ENCODE peak calls at places on chromosomes 4 and X, in six cellular contexts. E, T, F, N, R and O are unnamed samples.

GRCh38 chr4:161629694-161630441 is 533.9 kb downstream of the FSTL5 start:
- DNase-seq in E (no peak), T (no peak), F (no peak), N (no peak), R (peak), O (no peak)

GRCh38 chrX:83516597-83516996 is 8.5 kb downstream of the POU3F4 start:
- DNase-seq in E (no peak), T (no peak), F (no peak), N (no peak), R (no peak), O (no peak)

GRCh38 chr4:88286897-88287296 is 2.5 kb upstream of the PPM1K start:
- DNase-seq in E (no peak), T (no peak), F (no peak), N (no peak), R (no peak), O (no peak)

GRCh38 chrX:41148553-41148952 is 63.3 kb downstream of the USP9X start:
- DNase-seq in E (no peak), T (no peak), F (peak), N (no peak), R (peak), O (no peak)

GRCh38 chrX:13747836-13748235 is 13.3 kb downstream of the OFD1 start:
- DNase-seq in E (no peak), T (no peak), F (no peak), N (peak), R (no peak), O (no peak)

GRCh38 chr4:136927172-136927571 is 605.1 kb downstream of the PCDH18 start:
- DNase-seq in E (no peak), T (no peak), F (no peak), N (no peak), R (peak), O (no peak)

GRCh38 chrX:72714471-72714916 is 388 bp upstream of the PHKA1 start:
- DNase-seq in E (peak), T (peak), F (peak), N (peak), R (peak), O (peak)

GRCh38 chrX:109537324-109537665 is 651 bp downstream of the NXT2 start:
- DNase-seq in E (peak), T (no peak), F (peak), N (no peak), R (peak), O (no peak)

GRCh38 chr4:65661469-65661868 is 8.8 kb downstream of the EPHA5 start:
- DNase-seq in E (no peak), T (no peak), F (no peak), N (peak), R (no peak), O (no peak)

GRCh38 chrX:136577562-136577961 is 45.5 kb downstream of the VGLL1 start:
- DNase-seq in E (peak), T (peak), F (peak), N (peak), R (peak), O (peak)

GRCh38 chr4:119189638-119190037 is 22.9 kb upstream of the USP53 start:
- DNase-seq in E (no peak), T (no peak), F (peak), N (no peak), R (no peak), O (no peak)

GRCh38 chr4:4575284-4576211 is 33.7 kb upstream of the STX18 start:
- DNase-seq in E (no peak), T (peak), F (peak), N (peak), R (peak), O (peak)
- TF ChIP-seq CTCF in E (peak), T (peak), F (peak), N (peak), R (peak), O (peak)

GRCh38 chr4:155799794-155800123 is 40.9 kb downstream of the GUCY1B1 start:
- DNase-seq in E (no peak), T (no peak), F (no peak), N (no peak), R (no peak), O (no peak)

GRCh38 chr4:155800685-155801343 is 42.0 kb downstream of the GUCY1B1 start:
- DNase-seq in E (no peak), T (no peak), F (no peak), N (no peak), R (no peak), O (no peak)

GRCh38 chr4:155794589-155794988 is 35.8 kb downstream of the GUCY1B1 start:
- DNase-seq in E (no peak), T (no peak), F (no peak), N (no peak), R (no peak), O (no peak)

GRCh38 chr4:155799106-155799793 is 40.4 kb downstream of the GUCY1B1 start:
- DNase-seq in E (no peak), T (no peak), F (no peak), N (no peak), R (no peak), O (no peak)

DNA sequence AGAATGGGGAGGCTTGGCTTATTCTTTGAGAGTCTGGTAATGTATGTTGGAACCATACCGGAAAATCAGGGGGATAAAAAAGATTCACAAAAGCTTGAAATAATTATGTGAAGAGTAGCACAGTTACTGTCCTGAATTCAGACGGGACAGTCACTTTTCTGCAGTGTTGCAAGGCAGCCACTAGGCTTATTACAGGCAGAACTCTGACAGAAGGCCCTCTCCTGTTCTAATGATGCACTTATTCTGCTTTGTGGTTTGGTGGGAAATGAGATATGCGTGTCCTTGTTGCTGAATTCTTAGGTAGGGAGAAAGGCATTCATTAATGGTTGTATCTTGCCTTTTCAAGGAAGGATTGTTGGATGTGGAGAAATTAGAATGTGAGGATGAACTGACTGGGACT is 37.2 kb downstream of the GUCY1B1 start:
- DNase-seq in E (no peak), T (no peak), F (no peak), N (no peak), R (no peak), O (no peak)
- TF ChIP-seq CTCF in E (no peak), T (no peak), F (peak), N (peak), R (peak), O (peak)

GRCh38 chr4:791201-791865 is 34.6 kb downstream of the CPLX1 start:
- DNase-seq in E (no peak), T (no peak), F (no peak), N (no peak), R (no peak), O (no peak)

GRCh38 chr4:793109-793861 is 32.6 kb downstream of the CPLX1 start:
- DNase-seq in E (no peak), T (no peak), F (no peak), N (no peak), R (no peak), O (no peak)

GRCh38 chr4:792729-793108 is 33.2 kb downstream of the CPLX1 start:
- DNase-seq in E (no peak), T (no peak), F (no peak), N (no peak), R (no peak), O (no peak)

GRCh38 chr4:790466-790820 is 35.5 kb downstream of the CPLX1 start:
- DNase-seq in E (no peak), T (no peak), F (no peak), N (no peak), R (no peak), O (no peak)

GRCh38 chr4:791866-792630 is 33.9 kb downstream of the CPLX1 start:
- DNase-seq in E (peak), T (no peak), F (no peak), N (no peak), R (no peak), O (no peak)
- TF ChIP-seq CTCF in E (no peak), T (no peak), F (no peak), N (no peak), R (no peak), O (no peak)

GRCh38 chr4:82898322-82899243 is 2.0 kb upstream of the THAP9 start:
- DNase-seq in E (no peak), T (no peak), F (peak), N (peak), R (no peak), O (no peak)
- TF ChIP-seq CTCF in E (peak), T (peak), F (no peak), N (peak), R (peak), O (peak)

GRCh38 chrX:132961511-132961910 is 3.1 kb upstream of the HS6ST2 start:
- DNase-seq in E (no peak), T (no peak), F (no peak), N (no peak), R (no peak), O (no peak)

GRCh38 chrX:132957211-132958085 is 981 bp downstream of the HS6ST2 start:
- DNase-seq in E (no peak), T (no peak), F (no peak), N (peak), R (peak), O (peak)

GRCh38 chrX:132955710-132956109 is 2.7 kb downstream of the HS6ST2 start:
- DNase-seq in E (no peak), T (no peak), F (no peak), N (no peak), R (no peak), O (no peak)

GRCh38 chrX:132956421-132957210 is 1.8 kb downstream of the HS6ST2 start:
- DNase-seq in E (no peak), T (no peak), F (no peak), N (no peak), R (peak), O (peak)

DNA sequence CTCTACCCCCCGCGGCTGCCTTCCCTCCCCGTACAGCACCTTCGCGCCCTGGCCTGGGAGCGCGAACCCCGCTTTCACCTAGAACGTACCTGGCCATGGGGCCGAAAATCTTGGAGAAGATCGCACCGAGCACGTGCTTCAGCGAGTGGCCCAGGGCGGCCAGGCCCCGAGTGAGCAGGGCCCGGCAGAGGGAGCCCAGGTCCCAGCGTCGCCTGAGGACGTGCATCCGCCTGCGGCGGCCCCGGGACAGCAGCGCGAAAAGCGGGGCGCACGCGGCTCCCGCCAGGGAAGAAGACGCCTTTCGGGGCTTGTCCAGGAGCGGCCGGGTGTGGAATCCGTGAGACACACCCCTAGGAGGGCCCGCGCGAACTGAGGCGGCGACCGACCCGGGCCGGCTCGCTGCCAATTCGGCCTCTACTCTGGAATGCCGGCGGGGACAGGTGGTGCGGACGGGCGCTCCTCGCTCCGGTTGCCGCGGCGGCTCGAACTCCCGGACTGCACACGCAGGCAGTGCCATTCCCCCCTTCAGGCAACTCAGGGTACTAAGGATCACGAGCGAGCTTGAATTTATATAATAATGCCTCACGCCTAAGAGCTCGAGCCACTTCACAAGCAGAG is at the start of gene HS6ST2:
- DNase-seq in E (no peak), T (no peak), F (no peak), N (peak), R (peak), O (peak)
- TF ChIP-seq CTCF in E (no peak), T (no peak), F (no peak), N (no peak), R (no peak), O (peak)

DNA sequence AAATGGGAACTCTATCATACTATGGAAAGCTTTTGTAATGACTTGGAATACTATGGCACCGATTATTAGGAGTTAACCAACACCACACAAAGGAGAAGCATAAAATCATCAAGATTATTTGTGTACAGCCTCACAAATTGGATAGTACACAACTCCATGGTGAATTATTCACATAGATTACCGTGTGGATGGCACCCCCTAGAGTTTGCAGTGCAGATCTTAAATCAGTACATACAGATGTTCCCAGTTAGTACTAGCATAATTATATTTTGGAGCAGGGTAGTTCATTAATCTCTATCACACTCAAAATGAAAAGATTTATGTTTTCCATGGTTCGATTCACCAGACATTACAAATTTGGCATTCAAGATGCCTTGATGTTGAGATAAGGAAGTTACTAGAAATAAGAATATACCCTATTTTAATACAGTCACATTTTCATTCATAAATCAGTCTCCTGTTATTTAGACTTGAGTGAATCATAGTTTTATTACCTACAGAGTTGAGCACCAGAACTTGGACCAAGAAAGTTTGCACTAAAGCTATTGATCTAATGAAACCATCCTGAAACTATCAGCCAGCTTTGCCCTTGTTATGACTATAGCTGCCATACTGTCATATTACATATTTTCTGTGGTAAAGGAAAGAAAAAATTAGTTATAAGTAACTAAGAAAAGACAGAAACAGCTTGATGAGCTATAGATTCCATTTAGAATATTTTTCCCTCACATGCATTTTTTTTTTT is 531.8 kb downstream of the GLUD2 start:
- DNase-seq in E (no peak), T (no peak), F (no peak), N (no peak), R (no peak), O (peak)
- TF ChIP-seq CTCF in E (peak), T (peak), F (peak), N (no peak), R (peak), O (peak)

GRCh38 chrX:149528381-149528780 is 12.4 kb upstream of the EOLA1 start:
- DNase-seq in E (no peak), T (no peak), F (no peak), N (no peak), R (no peak), O (no peak)

GRCh38 chrX:149522914-149523313 is 17.8 kb upstream of the IDS start:
- DNase-seq in E (no peak), T (no peak), F (no peak), N (no peak), R (no peak), O (no peak)

GRCh38 chrX:149531599-149531998 is 9.2 kb upstream of the EOLA1 start:
- DNase-seq in E (no peak), T (no peak), F (no peak), N (no peak), R (no peak), O (no peak)

GRCh38 chrX:149527705-149528104 is 13.1 kb upstream of the EOLA1 start:
- DNase-seq in E (no peak), T (no peak), F (peak), N (no peak), R (peak), O (no peak)
- TF ChIP-seq CTCF in E (no peak), T (peak), F (peak), N (peak), R (peak), O (peak)

GRCh38 chr4:1375051-1375721 is 28.2 kb downstream of the UVSSA start:
- DNase-seq in E (no peak), T (no peak), F (no peak), N (peak), R (no peak), O (no peak)

GRCh38 chr4:1377606-1378261 is 28.5 kb downstream of the NKX1-1 start:
- DNase-seq in E (no peak), T (no peak), F (no peak), N (peak), R (no peak), O (no peak)

GRCh38 chr4:1376841-1377605 is 29.2 kb downstream of the NKX1-1 start:
- DNase-seq in E (no peak), T (no peak), F (no peak), N (peak), R (no peak), O (no peak)

GRCh38 chr4:1375761-1376322 is 28.8 kb downstream of the UVSSA start:
- DNase-seq in E (no peak), T (no peak), F (no peak), N (peak), R (no peak), O (no peak)

GRCh38 chr4:1376391-1376840 is 29.4 kb downstream of the UVSSA start:
- DNase-seq in E (no peak), T (no peak), F (no peak), N (peak), R (no peak), O (no peak)
- TF ChIP-seq CTCF in E (no peak), T (no peak), F (no peak), N (no peak), R (no peak), O (no peak)

DNA sequence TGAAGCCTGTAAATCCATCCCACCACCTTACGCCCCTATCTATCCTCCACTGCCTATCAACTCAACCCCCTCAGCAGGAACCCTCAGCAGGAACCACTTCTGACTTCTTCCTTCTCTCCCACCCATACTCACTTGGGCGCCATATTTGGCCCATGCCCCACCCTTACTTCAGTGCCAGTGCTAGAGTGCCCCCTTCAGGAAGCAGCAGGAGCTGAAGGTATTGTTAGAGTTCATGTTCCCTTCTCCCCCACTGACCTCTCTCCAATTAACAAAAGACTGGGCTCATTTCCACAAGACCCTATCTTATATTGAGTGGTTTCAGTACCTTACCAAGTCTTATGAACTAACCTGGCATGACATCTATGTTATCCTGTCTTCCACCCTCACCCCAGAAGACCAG is 363.1 kb upstream of the SLIT2 start:
- DNase-seq in E (no peak), T (no peak), F (no peak), N (no peak), R (no peak), O (no peak)
- TF ChIP-seq CTCF in E (no peak), T (no peak), F (no peak), N (no peak), R (no peak), O (no peak)

DNA sequence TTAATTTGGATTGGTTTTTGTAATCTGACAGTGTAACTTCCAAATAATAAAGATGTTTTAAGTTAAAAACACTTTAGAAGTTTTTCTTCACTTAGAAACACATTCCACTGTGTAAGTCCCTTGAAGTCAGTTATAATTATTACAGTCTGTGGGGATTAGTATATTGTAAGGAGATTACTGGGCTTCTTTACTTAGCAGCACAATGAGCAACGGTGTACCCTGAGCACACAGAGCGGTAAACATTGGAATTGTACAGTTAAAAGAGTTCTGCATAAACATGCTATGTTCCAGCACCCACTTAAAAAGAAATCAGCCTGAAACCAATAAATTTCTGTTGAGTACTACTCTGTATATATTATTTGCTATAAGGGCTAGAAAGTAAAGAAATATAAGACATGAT is 44.3 kb downstream of the CCSER1 start:
- DNase-seq in E (no peak), T (no peak), F (no peak), N (no peak), R (no peak), O (no peak)
- TF ChIP-seq CTCF in E (no peak), T (no peak), F (no peak), N (no peak), R (no peak), O (no peak)